ENCODE peak calls at places on chromosomes 2 and 18, in five cellular contexts. A is DMS153, R is gastrocnemius medialis, D is amygdala, E is H54. F is an unnamed sample.
A peak's percentile ranks its signal among the peaks of the same experiment; 100 is the strongest.

GRCh38 chr2:200471928-200472645 is 37.8 kb downstream of the KCTD18 start:
- DNase-seq in A (no peak), R (no peak), D (no peak), E (no peak), F (no peak)

GRCh38 chr2:241508240-241508509 is 209 bp downstream of the STK25 start:
- DNase-seq in A (no peak), R (no peak), D (no peak), E (no peak), F (no peak)

GRCh38 chr18:74896390-74896991 is 298.8 kb downstream of the ZNF407 start:
- DNase-seq in A (peak; percentile 78), R (peak; percentile 21), D (peak; percentile 26), E (no peak), F (no peak)

GRCh38 chr18:11994346-11994707 is 13.0 kb downstream of the IMPA2 start:
- DNase-seq in A (no peak), R (no peak), D (no peak), E (peak; percentile 50), F (peak; percentile 54)

GRCh38 chr18:60686142-60686541 is 313.6 kb upstream of the MC4R start:
- DNase-seq in A (no peak), R (no peak), D (no peak), E (no peak), F (no peak)

GRCh38 chr2:127386764-127387654 is 766 bp downstream of the MAP3K2 start:
- DNase-seq in A (peak; percentile 72), R (peak; percentile 70), D (peak; percentile 78), E (peak; percentile 69), F (peak; percentile 91)

GRCh38 chr2:192741889-192742288 is 547.2 kb upstream of the TMEFF2 start:
- DNase-seq in A (no peak), R (no peak), D (no peak), E (no peak), F (no peak)

GRCh38 chr2:192314800-192315481 is 120.2 kb upstream of the TMEFF2 start:
- DNase-seq in A (no peak), R (no peak), D (no peak), E (no peak), F (no peak)

GRCh38 chr2:74142340-74142739 is 5.4 kb downstream of the BOLA3 start:
- DNase-seq in A (no peak), R (no peak), D (no peak), E (no peak), F (no peak)

GRCh38 chr18:67639872-67640271 is 123.4 kb upstream of the DSEL start:
- DNase-seq in A (no peak), R (no peak), D (no peak), E (no peak), F (no peak)

GRCh38 chr2:177064417-177064816 is 148.2 kb upstream of the HNRNPA3 start:
- DNase-seq in A (no peak), R (no peak), D (no peak), E (no peak), F (no peak)

F was measured in RPMI7951.